ENCODE peak calls at places on chromosome 19, in seven cellular contexts. M, A, V, Q, N, Y and D are unnamed samples.

GRCh38 chr19:19106061-19106551 is 32.2 kb downstream of the TMEM161A start:
- DNase-seq in Q (no peak), V (peak), M (peak), A (no peak), N (peak), Y (peak), D (peak)

GRCh38 chr19:32653626-32653968 is 21.4 kb downstream of the ANKRD27 start:
- DNase-seq in N (no peak), M (no peak), V (no peak), A (no peak), Q (no peak), Y (no peak), D (no peak)

GRCh38 chr19:8915997-8916396 is 83.8 kb downstream of the MBD3L1 start:
- DNase-seq in N (no peak), A (no peak), Q (no peak), Y (no peak), V (no peak), M (no peak), D (no peak)

GRCh38 chr19:8361921-8362793 is 1.8 kb upstream of the ANGPTL4 start:
- DNase-seq in N (peak), V (peak), M (peak), Y (peak), A (peak), Q (no peak), D (peak)

GRCh38 chr19:11446652-11447301 is 11.3 kb downstream of the PRKCSH start:
- DNase-seq in M (peak), Y (peak), V (peak), A (peak), N (peak), Q (peak), D (peak)

GRCh38 chr19:38939957-38940356 is 9.2 kb downstream of the MRPS12 start:
- DNase-seq in M (no peak), Q (no peak), N (no peak), Y (no peak), A (no peak), V (no peak), D (no peak)

GRCh38 chr19:33048806-33049676 is 15.6 kb downstream of the RHPN2 start:
- DNase-seq in N (peak), V (peak), M (peak), A (no peak), Q (no peak), Y (no peak), D (peak)

GRCh38 chr19:49595006-49595818 is 4.2 kb downstream of the PRR12 start:
- DNase-seq in N (no peak), Q (no peak), A (no peak), Y (no peak), V (no peak), M (no peak), D (no peak)

GRCh38 chr19:40962460-40962961 is 28.6 kb upstream of the CYP2B6 start:
- DNase-seq in N (peak), Y (peak), M (peak), A (no peak), Q (no peak), V (no peak), D (peak)

GRCh38 chr19:531009-531752 is 379 bp upstream of the CDC34 start:
- DNase-seq in M (peak), N (peak), Q (peak), Y (peak), A (peak), V (peak), D (peak)

GRCh38 chr19:56687036-56687435 is 15.5 kb upstream of the ZNF835 start:
- DNase-seq in A (no peak), Q (no peak), M (no peak), Y (no peak), N (no peak), V (no peak), D (no peak)

GRCh38 chr19:45097776-45098520 is 5.0 kb downstream of the PPP1R37 start:
- DNase-seq in N (peak), A (peak), M (peak), Q (no peak), Y (peak), V (no peak), D (peak)
- H3K4me3 ChIP-seq in N (no peak), A (no peak), M (peak), Q (no peak), Y (peak), V (no peak), D (no peak)

GRCh38 chr19:12692960-12693359 is 3.5 kb downstream of the FBXW9 start:
- DNase-seq in Y (no peak), A (no peak), V (no peak), M (no peak), Q (no peak), N (no peak), D (no peak)

GRCh38 chr19:12689581-12690216 is 1.9 kb downstream of the GNG14 start:
- DNase-seq in N (no peak), Y (no peak), A (no peak), M (no peak), V (no peak), Q (no peak), D (no peak)

GRCh38 chr19:12685831-12686230 is 2.0 kb upstream of the GNG14 start:
- DNase-seq in V (no peak), M (no peak), A (no peak), Y (no peak), N (no peak), Q (no peak), D (no peak)

GRCh38 chr19:12689012-12689411 is 1.2 kb downstream of the GNG14 start:
- DNase-seq in Q (no peak), M (no peak), N (no peak), V (no peak), A (no peak), Y (no peak), D (no peak)

GRCh38 chr19:12687496-12688196 is at the start of gene GNG14:
- DNase-seq in A (no peak), M (no peak), N (no peak), Q (no peak), Y (no peak), V (no peak), D (no peak)
- H3K4me3 ChIP-seq in A (no peak), M (no peak), N (no peak), Q (no peak), Y (no peak), V (no peak), D (no peak)

GRCh38 chr19:48452656-48453480 is 2.5 kb upstream of the KCNJ14 start:
- DNase-seq in M (no peak), V (no peak), Q (no peak), A (no peak), N (no peak), Y (no peak), D (peak)

GRCh38 chr19:48455908-48456562 is 661 bp downstream of the KCNJ14 start:
- DNase-seq in A (no peak), Q (no peak), N (no peak), V (no peak), Y (no peak), M (no peak), D (no peak)

GRCh38 chr19:48454150-48454730 is 1.1 kb upstream of the KCNJ14 start:
- DNase-seq in A (no peak), M (no peak), V (no peak), Y (no peak), Q (no peak), N (no peak), D (no peak)

GRCh38 chr19:48456864-48457263 is 1.5 kb downstream of the KCNJ14 start:
- DNase-seq in V (no peak), N (no peak), Y (no peak), M (no peak), Q (no peak), A (no peak), D (no peak)

DNA sequence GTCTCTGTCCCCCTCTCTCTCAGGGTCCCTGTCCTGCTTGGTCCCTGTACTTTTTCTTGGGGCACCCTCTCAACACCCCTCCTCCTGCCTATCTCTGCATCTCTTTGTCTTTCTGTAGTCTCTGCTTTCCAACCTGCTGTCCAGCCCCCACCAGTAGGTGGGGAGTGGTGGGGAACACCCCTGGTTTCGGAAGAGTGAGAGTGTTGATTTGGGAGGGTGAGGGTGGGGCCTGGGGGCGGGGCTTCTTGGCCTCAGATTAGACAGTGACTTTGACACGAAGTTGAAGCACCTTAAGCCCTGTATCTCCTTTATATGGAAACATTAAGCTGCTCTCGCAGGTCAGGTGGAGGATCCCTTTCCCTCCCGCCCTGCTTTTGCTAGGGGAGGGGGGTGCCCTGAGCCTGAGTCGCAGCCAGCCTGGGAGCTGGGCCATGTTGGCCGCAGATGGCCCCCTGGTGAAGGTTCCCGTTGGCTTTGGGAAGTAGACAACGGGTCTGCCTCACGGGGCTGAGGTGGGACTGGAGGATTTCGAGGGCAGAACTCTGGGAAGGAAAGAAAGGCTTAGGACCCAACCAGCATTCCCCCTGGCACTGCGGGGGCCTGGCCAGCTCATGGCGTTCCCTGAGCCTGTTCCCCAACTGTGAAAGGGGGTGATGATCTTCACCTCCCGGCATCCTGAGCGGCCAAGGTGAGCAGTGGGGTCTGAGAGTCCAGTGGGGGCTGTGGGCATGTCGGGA is at the start of gene KCNJ14:
- DNase-seq in M (no peak), V (no peak), Q (no peak), A (no peak), N (no peak), Y (no peak), D (no peak)
- H3K4me3 ChIP-seq in M (no peak), V (no peak), Q (no peak), A (no peak), N (no peak), Y (no peak), D (no peak)

GRCh38 chr19:45975296-45975695 is 1.6 kb upstream of the NOVA2 start:
- DNase-seq in A (no peak), N (no peak), Y (no peak), Q (no peak), V (no peak), M (no peak), D (no peak)

GRCh38 chr19:45971260-45971902 is 2.3 kb downstream of the NOVA2 start:
- DNase-seq in Y (no peak), A (peak), Q (no peak), M (no peak), V (no peak), N (no peak), D (no peak)

GRCh38 chr19:45972081-45972943 is 1.4 kb downstream of the NOVA2 start:
- DNase-seq in Y (no peak), N (no peak), A (peak), M (no peak), V (no peak), Q (no peak), D (no peak)

GRCh38 chr19:45972944-45973525 is 630 bp downstream of the NOVA2 start:
- DNase-seq in A (no peak), N (no peak), M (no peak), V (no peak), Q (no peak), Y (no peak), D (no peak)

DNA sequence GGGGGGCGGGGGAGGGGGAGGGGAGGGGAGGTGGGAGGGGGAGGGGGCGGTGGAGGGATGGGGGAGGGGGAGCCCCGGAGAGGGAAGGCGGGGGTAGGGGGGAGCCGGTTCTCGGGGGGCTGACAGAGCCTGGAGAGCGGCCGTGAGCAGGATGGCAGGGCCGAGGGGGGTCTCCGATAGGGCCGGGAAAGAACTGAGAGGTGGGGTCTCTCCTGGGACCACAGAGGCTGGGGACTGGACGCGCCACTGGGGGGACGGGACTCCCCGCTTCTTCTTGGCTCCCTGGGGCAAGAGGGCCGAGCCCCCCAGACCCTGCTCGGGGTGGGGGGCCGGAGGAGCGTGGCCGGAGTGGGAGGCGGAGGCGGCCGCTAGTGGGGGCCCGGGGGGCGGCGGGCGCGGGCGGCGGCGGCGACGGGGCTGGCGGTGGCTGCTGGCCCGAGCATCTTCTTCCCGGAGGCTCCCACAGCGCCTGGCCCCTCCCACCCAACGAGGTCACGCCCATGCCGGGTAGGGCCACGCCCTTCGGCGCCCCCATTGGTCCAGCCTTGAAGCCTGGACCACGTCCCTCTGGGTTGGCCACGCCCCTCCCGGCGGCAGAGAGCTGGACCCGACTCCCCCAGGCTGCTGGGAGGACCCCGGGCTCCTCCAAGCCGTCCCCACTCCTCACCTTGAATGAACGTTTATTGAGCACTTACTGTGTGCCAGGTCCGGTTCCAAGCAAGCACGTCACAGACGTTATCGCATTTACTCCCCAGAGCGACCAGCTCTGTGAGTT is at the start of gene NOVA2:
- DNase-seq in M (peak), N (peak), Q (peak), A (peak), Y (peak), V (peak), D (peak)
- H3K4me3 ChIP-seq in M (peak), N (peak), Q (peak), A (peak), Y (peak), V (peak), D (no peak)

GRCh38 chr19:16760990-16761389 is 41.3 kb downstream of the NWD1 start:
- DNase-seq in M (no peak), Y (no peak), A (no peak), V (no peak), Q (no peak), N (no peak), D (no peak)
- H3K4me3 ChIP-seq in M (no peak), Y (no peak), A (no peak), V (no peak), Q (no peak), N (no peak), D (no peak)

GRCh38 chr19:6275170-6275744 is 4.5 kb downstream of the MLLT1 start:
- DNase-seq in Q (no peak), M (no peak), Y (peak), A (no peak), N (no peak), V (no peak), D (no peak)

GRCh38 chr19:6272913-6273600 is 6.7 kb downstream of the MLLT1 start:
- DNase-seq in V (no peak), N (no peak), M (no peak), Q (no peak), Y (no peak), A (no peak), D (no peak)

GRCh38 chr19:6276447-6276846 is 3.3 kb downstream of the MLLT1 start:
- DNase-seq in Q (no peak), V (peak), M (peak), N (peak), A (no peak), Y (peak), D (peak)

GRCh38 chr19:6273701-6274601 is 5.8 kb downstream of the MLLT1 start:
- DNase-seq in M (peak), N (peak), Q (no peak), Y (peak), V (no peak), A (peak), D (peak)

DNA sequence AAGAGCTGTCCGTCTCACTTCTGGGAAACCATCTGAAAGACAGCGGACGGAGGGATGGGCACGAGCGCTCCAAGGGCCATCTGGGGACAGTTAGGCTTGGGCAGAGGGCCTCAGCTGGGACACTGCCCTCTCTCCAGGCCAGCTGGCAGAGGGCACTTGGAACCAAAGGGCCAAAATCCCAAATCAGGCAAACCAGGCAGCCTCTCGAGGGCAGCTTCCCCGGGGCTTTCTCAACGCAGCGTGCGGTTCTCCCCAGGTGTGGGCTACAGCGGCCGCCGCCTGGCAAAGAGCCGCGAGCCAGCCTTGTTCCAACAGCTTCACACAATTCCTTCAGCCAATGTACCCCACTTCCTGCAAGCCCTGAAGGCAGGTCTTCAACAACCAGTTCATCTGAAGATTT is 5.0 kb downstream of the MLLT1 start:
- DNase-seq in V (no peak), N (no peak), Q (no peak), A (no peak), Y (peak), M (no peak), D (no peak)
- H3K4me3 ChIP-seq in V (no peak), N (no peak), Q (no peak), A (no peak), Y (no peak), M (no peak), D (no peak)

DNA sequence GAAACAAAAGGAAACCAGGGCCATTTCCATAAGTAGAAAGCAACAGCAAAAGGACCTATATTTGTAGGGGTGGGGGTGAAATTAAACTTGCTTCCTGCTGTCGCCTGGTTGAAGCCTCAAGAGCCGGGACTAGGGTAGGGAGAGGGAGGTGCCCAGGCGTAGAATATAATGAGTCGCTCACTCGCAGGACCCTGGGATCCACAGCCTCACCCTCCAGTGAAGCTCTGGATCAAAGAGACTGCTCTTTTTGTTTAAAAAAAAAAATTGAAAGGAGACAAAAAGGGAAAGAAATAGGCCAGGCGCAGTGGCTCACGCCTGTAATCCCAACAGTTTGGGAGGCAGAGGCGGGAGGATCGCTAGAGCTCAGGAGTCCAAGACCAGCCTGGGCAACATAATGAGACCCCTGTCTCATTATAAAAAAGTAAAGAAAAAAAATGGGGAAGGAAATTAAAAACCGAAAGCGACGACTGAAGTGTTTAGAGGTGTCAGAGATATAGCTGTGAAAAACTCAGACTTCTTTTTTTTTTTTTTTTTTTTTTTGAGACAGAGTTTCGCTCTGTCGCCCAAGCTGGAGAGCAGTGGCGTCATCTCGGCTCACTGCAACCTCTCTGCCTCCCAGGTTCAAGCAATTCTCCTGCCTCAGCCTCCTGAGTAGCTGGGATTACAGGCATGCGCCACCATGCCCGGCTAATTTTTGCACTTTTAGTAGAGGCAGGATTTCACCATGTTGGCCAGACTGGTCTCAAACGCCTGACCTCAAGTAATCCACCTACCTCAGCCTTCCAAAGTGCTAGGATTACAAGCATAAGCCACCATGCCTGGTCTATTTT is 10.9 kb upstream of the ADGRE5 start:
- DNase-seq in N (no peak), V (no peak), Y (no peak), M (no peak), Q (peak), A (no peak), D (no peak)
- H3K4me3 ChIP-seq in N (no peak), V (no peak), Y (no peak), M (no peak), Q (no peak), A (no peak), D (no peak)